ENCODE peak calls at places on chromosome 4, in five cellular contexts. C is activated gamma-delta T cell treated with Interleukin-2 at 50 U/mL for 16 hours, D is SK-MEL-5, E is HuH-7.5, Z is fibroblast of gingiva. J is an unnamed sample.
A peak's percentile ranks its signal among the peaks of the same experiment; 100 is the strongest.

GRCh38 chr4:151169900-151170299 is 70.5 kb downstream of the RPS3A start:
- DNase-seq in C (no peak), D (no peak), E (no peak), Z (peak; percentile 66), J (no peak)

GRCh38 chr4:146135941-146136340 is 39.6 kb upstream of the LSM6 start:
- DNase-seq in C (no peak), D (no peak), E (no peak), Z (no peak), J (no peak)

GRCh38 chr4:156949373-156949814 is 22.2 kb downstream of the PDGFC start:
- DNase-seq in C (no peak), D (no peak), E (no peak), Z (peak; percentile 50), J (no peak)

GRCh38 chr4:183576701-183577100 is 71.8 kb downstream of the ING2 start:
- DNase-seq in C (no peak), D (no peak), E (no peak), Z (no peak), J (no peak)

GRCh38 chr4:143404555-143404954 is 67.9 kb downstream of the GAB1 start:
- DNase-seq in C (no peak), D (peak; percentile 47), E (no peak), Z (no peak), J (no peak)

GRCh38 chr4:102637391-102637790 is 123.4 kb downstream of the MANBA start:
- DNase-seq in C (no peak), D (peak; percentile 4), E (no peak), Z (no peak), J (no peak)

GRCh38 chr4:37453004-37453360 is 208.4 kb downstream of the NWD2 start:
- DNase-seq in C (no peak), D (peak; percentile 86), E (peak; percentile 58), Z (no peak), J (peak; percentile 62)

GRCh38 chr4:116870667-116871066 is 214.7 kb downstream of the TRAM1L1 start:
- DNase-seq in C (no peak), D (no peak), E (no peak), Z (no peak), J (no peak)

GRCh38 chr4:109803924-109804571 is 2.2 kb upstream of the CFI start:
- DNase-seq in C (no peak), D (peak; percentile 46), E (no peak), Z (peak; percentile 36), J (no peak)

GRCh38 chr4:59597536-59598232 is 1602.4 kb upstream of the ADGRL3 start:
- DNase-seq in C (no peak), D (peak; percentile 98), E (no peak), Z (no peak), J (no peak)

GRCh38 chr4:27132497-27132896 is 271.9 kb downstream of the STIM2 start:
- DNase-seq in C (no peak), D (no peak), E (no peak), Z (no peak), J (no peak)

GRCh38 chr4:85209161-85209560 is 242.7 kb upstream of the WDFY3 start:
- DNase-seq in C (no peak), D (no peak), E (no peak), Z (peak; percentile 12), J (no peak)

GRCh38 chr4:74367656-74368055 is 2.7 kb downstream of the EREG start:
- DNase-seq in C (no peak), D (no peak), E (no peak), Z (no peak), J (no peak)

GRCh38 chr4:78320353-78320935 is 231.1 kb upstream of the ANXA3 start:
- DNase-seq in C (no peak), D (no peak), E (no peak), Z (no peak), J (no peak)

GRCh38 chr4:7034262-7035081 is 8.7 kb upstream of the TADA2B start:
- DNase-seq in C (no peak), D (no peak), E (peak; percentile 85), Z (peak; percentile 44), J (no peak)

GRCh38 chr4:140309124-140309870 is 64.1 kb upstream of the SCOC start:
- DNase-seq in C (no peak), D (no peak), E (no peak), Z (peak; percentile 23), J (no peak)

GRCh38 chr4:1210971-1211370 is 38.0 kb downstream of the CTBP1 start:
- DNase-seq in C (no peak), D (no peak), E (no peak), Z (no peak), J (no peak)

GRCh38 chr4:39597695-39598381 is 40.8 kb downstream of the SMIM14 start:
- DNase-seq in C (no peak), D (no peak), E (no peak), Z (no peak), J (no peak)

GRCh38 chr4:124872659-124873058 is 160.1 kb upstream of the ANKRD50 start:
- DNase-seq in C (no peak), D (no peak), E (no peak), Z (no peak), J (no peak)

GRCh38 chr4:98150092-98150761 is 7.0 kb upstream of the STPG2 start:
- DNase-seq in C (no peak), D (no peak), E (no peak), Z (no peak), J (no peak)

J was measured in mesothelial cell of epicardium.